ENCODE peak calls at places on chromosomes 1 and 21, in six cellular contexts. X, C, N, Z, I and U are unnamed samples.
A peak's percentile ranks its signal among the peaks of the same experiment; 100 is the strongest.

GRCh38 chr1:26338670-26339069 is 15.3 kb downstream of the CRYBG2 start:
- DNase-seq in N (no peak), C (no peak), I (no peak), X (no peak), Z (no peak), U (no peak)

GRCh38 chr1:6103854-6104530 is 58.3 kb downstream of the KCNAB2 start:
- DNase-seq in Z (no peak), C (no peak), X (no peak), N (no peak), I (no peak), U (no peak)

GRCh38 chr1:164662462-164662861 is 103.5 kb downstream of the PBX1 start:
- DNase-seq in N (peak; percentile 23), I (no peak), X (no peak), C (no peak), Z (no peak), U (no peak)

GRCh38 chr21:26840912-26841311 is 4.3 kb downstream of the ADAMTS1 start:
- DNase-seq in I (no peak), C (no peak), N (peak; percentile 13), X (peak; percentile 57), Z (no peak), U (no peak)

GRCh38 chr21:16004121-16004520 is 274.3 kb downstream of the USP25 start:
- DNase-seq in Z (no peak), I (no peak), C (no peak), X (no peak), N (no peak), U (no peak)

GRCh38 chr1:18637553-18637960 is 6.9 kb downstream of the PAX7 start:
- DNase-seq in X (no peak), Z (no peak), N (no peak), I (no peak), C (no peak), U (no peak)

GRCh38 chr1:14017531-14017961 is 317.6 kb downstream of the PRDM2 start:
- DNase-seq in I (no peak), N (no peak), C (no peak), X (no peak), Z (no peak), U (no peak)

GRCh38 chr1:223401873-223402789 is 8.9 kb downstream of the CCDC185 start:
- DNase-seq in Z (no peak), N (peak; percentile 17), C (peak; percentile 49), I (no peak), X (peak; percentile 10), U (no peak)

GRCh38 chr1:109655624-109656519 is at the start of gene GSTM4:
- DNase-seq in C (peak; percentile 89), Z (peak; percentile 59), I (peak; percentile 47), N (peak; percentile 53), X (peak; percentile 69), U (peak; percentile 93)

GRCh38 chr1:206923009-206923960 is 1.5 kb upstream of the FCMR start:
- DNase-seq in X (no peak), I (peak; percentile 81), Z (no peak), C (no peak), N (no peak), U (peak; percentile 24)

GRCh38 chr1:84300991-84301758 is at the start of gene SAMD13:
- DNase-seq in I (peak; percentile 37), Z (no peak), C (peak; percentile 75), X (peak; percentile 91), N (peak; percentile 70), U (peak; percentile 64)

GRCh38 chr1:33257388-33257758 is 1.1 kb downstream of the ZNF362 start:
- DNase-seq in N (no peak), Z (no peak), I (no peak), X (no peak), C (no peak), U (no peak)

GRCh38 chr1:33255347-33256311 is 663 bp upstream of the ZNF362 start:
- DNase-seq in C (no peak), X (peak; percentile 28), I (peak; percentile 23), Z (peak; percentile 72), N (peak; percentile 85), U (peak; percentile 33)

GRCh38 chr1:33257759-33258712 is 1.7 kb downstream of the ZNF362 start:
- DNase-seq in I (no peak), Z (peak; percentile 52), N (no peak), C (no peak), X (no peak), U (no peak)

GRCh38 chr1:33256701-33257387 is 552 bp downstream of the ZNF362 start:
- DNase-seq in N (peak; percentile 83), X (peak; percentile 65), Z (peak; percentile 88), I (no peak), C (no peak), U (peak; percentile 68)

GRCh38 chr1:33256335-33256700 is at the start of gene ZNF362:
- DNase-seq in C (peak; percentile 31), N (peak; percentile 49), Z (no peak), X (peak; percentile 36), I (no peak), U (peak; percentile 75)
- TF ChIP-seq CTCF in C (no peak), N (no peak), Z (no peak), X (peak; percentile 18), I (no peak), U (no peak)

DNA sequence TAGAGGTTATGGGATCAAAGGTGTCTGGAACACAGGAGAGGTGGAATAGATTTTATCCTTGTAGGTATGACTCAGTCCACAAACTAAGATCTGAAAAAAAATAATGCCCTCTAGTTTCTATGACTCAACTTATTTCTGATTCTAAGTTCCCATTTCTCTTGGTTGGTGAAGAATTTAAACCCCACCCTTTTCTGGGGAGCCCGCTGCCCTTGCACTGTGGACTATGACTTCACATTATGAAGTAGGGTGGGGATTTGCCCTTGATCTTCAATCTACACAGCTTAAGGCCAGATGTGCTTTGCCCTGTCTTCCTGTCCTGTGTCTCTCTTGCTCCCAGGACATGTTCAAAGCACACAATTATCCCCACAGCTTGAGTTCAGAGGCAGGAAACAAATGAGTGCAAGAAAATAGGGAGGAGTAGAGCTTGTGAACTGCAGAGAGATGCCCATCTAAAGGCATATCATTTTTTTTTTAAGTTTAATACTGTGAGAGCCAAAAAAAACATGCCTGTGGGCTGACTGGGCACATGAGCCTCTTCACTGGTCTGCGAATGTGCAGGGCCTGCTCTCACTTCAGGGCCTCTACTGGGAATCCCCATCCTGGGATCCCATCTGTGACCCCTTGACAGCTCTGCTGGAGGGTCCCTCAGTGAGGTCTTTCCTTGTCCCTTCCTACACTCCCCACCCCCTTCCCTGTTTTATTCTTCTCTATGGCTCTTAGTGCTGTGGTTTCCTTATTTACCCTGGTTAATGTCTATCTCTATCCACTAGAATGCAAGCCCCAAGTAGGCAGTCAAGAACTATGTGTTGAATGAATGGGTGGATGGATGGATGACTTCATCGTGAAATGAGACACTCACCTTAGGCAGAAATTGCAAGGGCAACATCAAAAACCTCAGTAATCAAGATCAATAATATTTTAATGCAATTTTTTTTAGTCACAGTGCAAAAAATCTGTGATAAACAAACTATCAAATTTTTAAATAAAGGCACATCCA is 61.5 kb downstream of the CD58 start:
- DNase-seq in I (no peak), X (peak; percentile 68), C (peak; percentile 59), N (peak; percentile 73), Z (peak; percentile 89), U (peak; percentile 84)
- TF ChIP-seq MYC in I (no peak), X (no peak), C (no peak), N (no peak), Z (no peak), U (no peak)

GRCh38 chr1:182391028-182391361 is 595 bp downstream of the GLUL start:
- DNase-seq in C (no peak), X (no peak), N (no peak), Z (no peak), I (no peak), U (no peak)
- TF ChIP-seq CTCF in C (no peak), X (no peak), N (no peak), Z (peak; percentile 1), I (no peak), U (no peak)

GRCh38 chr1:31669786-31670582 is 25.3 kb upstream of the PEF1 start:
- DNase-seq in C (peak; percentile 27), Z (no peak), X (peak; percentile 77), N (peak; percentile 40), I (no peak), U (peak; percentile 34)
- TF ChIP-seq MYC in C (no peak), Z (no peak), X (no peak), N (no peak), I (no peak), U (no peak)

GRCh38 chr1:214584805-214585766 is 17.9 kb upstream of the CENPF start:
- DNase-seq in I (no peak), C (no peak), Z (peak; percentile 31), X (peak; percentile 77), N (peak; percentile 58), U (peak; percentile 53)
- TF ChIP-seq CTCF in I (peak; percentile 40), C (peak; percentile 24), Z (peak; percentile 68), X (peak; percentile 50), N (peak; percentile 97), U (peak; percentile 49)

DNA sequence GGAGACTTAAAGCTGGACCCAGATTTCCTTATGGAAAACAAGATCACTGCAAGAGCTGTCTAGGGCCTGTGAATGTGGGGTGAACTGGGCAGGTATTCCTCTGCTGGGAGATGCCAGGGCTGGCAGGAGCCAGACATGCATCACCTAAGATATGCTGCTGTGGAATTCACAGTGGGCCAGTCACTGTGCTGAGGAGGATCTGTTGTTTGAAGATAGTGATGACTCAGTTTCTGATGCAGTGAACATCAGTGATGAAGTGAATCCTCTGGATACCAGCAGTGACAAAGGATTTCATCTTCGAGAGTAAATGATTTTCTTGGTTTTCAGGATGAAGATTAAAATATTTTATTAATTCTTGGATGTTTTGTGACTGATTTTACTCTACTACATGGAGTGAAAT is 29.9 kb upstream of the CAMSAP2 start:
- DNase-seq in Z (no peak), X (no peak), C (peak; percentile 69), N (peak; percentile 46), I (no peak), U (no peak)
- TF ChIP-seq MYC in Z (no peak), X (no peak), C (no peak), N (no peak), I (no peak), U (no peak)

GRCh38 chr21:46092811-46093667 is 4.9 kb upstream of the COL6A2 start:
- DNase-seq in C (no peak), Z (no peak), N (no peak), X (no peak), I (no peak), U (no peak)
- TF ChIP-seq CTCF in C (no peak), Z (no peak), N (no peak), X (no peak), I (no peak), U (no peak)

DNA sequence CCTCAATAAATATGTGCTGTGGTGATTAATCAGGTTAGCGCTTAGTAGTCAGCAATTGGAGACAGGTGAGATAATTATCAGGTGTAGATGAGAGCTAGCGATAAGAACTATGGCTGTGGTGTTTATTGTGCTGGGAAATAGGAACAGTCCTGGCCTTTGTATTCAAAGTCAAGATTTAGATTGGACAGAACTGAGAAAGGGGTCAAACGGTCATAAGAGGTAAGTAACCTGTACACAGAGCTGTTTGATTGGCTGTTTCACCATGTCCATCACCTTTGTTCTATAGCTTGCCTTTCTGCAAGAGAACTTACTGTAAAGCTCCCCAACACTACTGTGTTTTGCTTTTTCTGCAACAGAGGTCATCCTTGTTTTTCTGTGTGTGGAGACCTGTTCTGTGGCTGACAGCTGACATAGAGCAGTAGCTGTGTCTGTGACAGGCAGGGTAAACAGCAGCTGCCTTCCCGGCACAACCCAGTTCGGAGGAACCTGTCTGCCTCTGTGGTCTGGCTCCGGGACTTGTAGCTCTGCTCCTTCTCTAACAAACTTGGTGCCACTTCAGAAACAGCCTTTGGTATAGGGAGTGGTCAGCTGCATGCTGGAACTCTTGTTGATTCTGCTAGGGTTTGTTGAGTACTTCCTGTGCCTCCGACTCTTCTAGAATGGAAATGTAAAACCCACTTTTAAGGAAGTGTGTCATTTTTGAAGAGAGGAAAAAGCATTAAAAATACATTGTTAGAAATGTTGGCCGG is 21.1 kb upstream of the CDC42 start:
- DNase-seq in X (peak; percentile 48), I (no peak), Z (peak; percentile 47), C (no peak), N (no peak), U (no peak)
- TF ChIP-seq MYC in X (no peak), I (no peak), Z (no peak), C (no peak), N (no peak), U (no peak)